ENCODE peak calls at places on chromosomes 13 and 19, in ten cellular contexts. One of them, this sample, is unnamed.

GRCh38 chr13:47518530-47518929 is 482.5 kb downstream of the SUCLA2 start:
- DNase-seq in HS-27A: no peak
- DNase-seq in activated naive CD8-positive, alpha-beta T cell treated with anti-CD3 and anti-CD28 coated beads, Interleukin-2, amount 50 U/mL, for 24 hours: no peak
- DNase-seq in AG04450: no peak
- DNase-seq in adipocyte: no peak
- DNase-seq in mucosa of gallbladder: no peak
- DNase-seq in activated CD4-positive, alpha-beta T cell treated with anti-CD3 and anti-CD28 coated beads, Interleukin-2, amount 50 U/mL, for 1 hour: no peak
- DNase-seq in RPMI8226: no peak
- DNase-seq in fibroblast of mammary gland: no peak
- DNase-seq in putamen: no peak
- DNase-seq in this sample: no peak

GRCh38 chr19:4472174-4472974 is at the start of gene HDGFL2:
- DNase-seq in HS-27A: no peak
- DNase-seq in activated naive CD8-positive, alpha-beta T cell treated with anti-CD3 and anti-CD28 coated beads, Interleukin-2, amount 50 U/mL, for 24 hours: no peak
- DNase-seq in AG04450: no peak
- DNase-seq in adipocyte: no peak
- DNase-seq in mucosa of gallbladder: no peak
- DNase-seq in activated CD4-positive, alpha-beta T cell treated with anti-CD3 and anti-CD28 coated beads, Interleukin-2, amount 50 U/mL, for 1 hour: no peak
- DNase-seq in RPMI8226: no peak
- DNase-seq in fibroblast of mammary gland: no peak
- DNase-seq in putamen: no peak
- DNase-seq in this sample: peak; percentile 97

GRCh38 chr13:28204690-28205443 is 66.5 kb downstream of the PAN3 start:
- DNase-seq in HS-27A: no peak
- DNase-seq in activated naive CD8-positive, alpha-beta T cell treated with anti-CD3 and anti-CD28 coated beads, Interleukin-2, amount 50 U/mL, for 24 hours: peak; percentile 57
- DNase-seq in AG04450: no peak
- DNase-seq in adipocyte: no peak
- DNase-seq in mucosa of gallbladder: no peak
- DNase-seq in activated CD4-positive, alpha-beta T cell treated with anti-CD3 and anti-CD28 coated beads, Interleukin-2, amount 50 U/mL, for 1 hour: no peak
- DNase-seq in RPMI8226: no peak
- DNase-seq in fibroblast of mammary gland: no peak
- DNase-seq in putamen: no peak
- DNase-seq in this sample: no peak

GRCh38 chr19:51296331-51297093 is 14.9 kb upstream of the IGLON5 start:
- DNase-seq in HS-27A: no peak
- DNase-seq in activated naive CD8-positive, alpha-beta T cell treated with anti-CD3 and anti-CD28 coated beads, Interleukin-2, amount 50 U/mL, for 24 hours: no peak
- DNase-seq in AG04450: no peak
- DNase-seq in adipocyte: no peak
- DNase-seq in mucosa of gallbladder: no peak
- DNase-seq in activated CD4-positive, alpha-beta T cell treated with anti-CD3 and anti-CD28 coated beads, Interleukin-2, amount 50 U/mL, for 1 hour: no peak
- DNase-seq in RPMI8226: no peak
- DNase-seq in fibroblast of mammary gland: no peak
- DNase-seq in putamen: no peak
- DNase-seq in this sample: no peak

GRCh38 chr19:40811478-40812341 is 12.7 kb downstream of the EGLN2 start:
- DNase-seq in HS-27A: no peak
- DNase-seq in activated naive CD8-positive, alpha-beta T cell treated with anti-CD3 and anti-CD28 coated beads, Interleukin-2, amount 50 U/mL, for 24 hours: no peak
- DNase-seq in AG04450: no peak
- DNase-seq in adipocyte: no peak
- DNase-seq in mucosa of gallbladder: no peak
- DNase-seq in activated CD4-positive, alpha-beta T cell treated with anti-CD3 and anti-CD28 coated beads, Interleukin-2, amount 50 U/mL, for 1 hour: peak; percentile 34
- DNase-seq in RPMI8226: peak; percentile 45
- DNase-seq in fibroblast of mammary gland: no peak
- DNase-seq in putamen: no peak
- DNase-seq in this sample: no peak

GRCh38 chr13:19305434-19305833 is 123.8 kb upstream of the TUBA3C start:
- DNase-seq in HS-27A: no peak
- DNase-seq in activated naive CD8-positive, alpha-beta T cell treated with anti-CD3 and anti-CD28 coated beads, Interleukin-2, amount 50 U/mL, for 24 hours: no peak
- DNase-seq in AG04450: no peak
- DNase-seq in adipocyte: no peak
- DNase-seq in mucosa of gallbladder: no peak
- DNase-seq in activated CD4-positive, alpha-beta T cell treated with anti-CD3 and anti-CD28 coated beads, Interleukin-2, amount 50 U/mL, for 1 hour: no peak
- DNase-seq in RPMI8226: no peak
- DNase-seq in fibroblast of mammary gland: no peak
- DNase-seq in putamen: no peak
- DNase-seq in this sample: no peak

GRCh38 chr19:15629003-15629880 is 11.5 kb upstream of the CYP4F3 start:
- DNase-seq in HS-27A: no peak
- DNase-seq in activated naive CD8-positive, alpha-beta T cell treated with anti-CD3 and anti-CD28 coated beads, Interleukin-2, amount 50 U/mL, for 24 hours: peak; percentile 89
- DNase-seq in AG04450: peak; percentile 2
- DNase-seq in adipocyte: peak; percentile 74
- DNase-seq in mucosa of gallbladder: peak; percentile 82
- DNase-seq in activated CD4-positive, alpha-beta T cell treated with anti-CD3 and anti-CD28 coated beads, Interleukin-2, amount 50 U/mL, for 1 hour: peak; percentile 92
- DNase-seq in RPMI8226: peak; percentile 78
- DNase-seq in fibroblast of mammary gland: peak; percentile 40
- DNase-seq in putamen: peak; percentile 29
- DNase-seq in this sample: peak; percentile 89

GRCh38 chr13:111904166-111904565 is 162.8 kb upstream of the SOX1 start:
- DNase-seq in HS-27A: no peak
- DNase-seq in activated naive CD8-positive, alpha-beta T cell treated with anti-CD3 and anti-CD28 coated beads, Interleukin-2, amount 50 U/mL, for 24 hours: no peak
- DNase-seq in AG04450: no peak
- DNase-seq in adipocyte: no peak
- DNase-seq in mucosa of gallbladder: no peak
- DNase-seq in activated CD4-positive, alpha-beta T cell treated with anti-CD3 and anti-CD28 coated beads, Interleukin-2, amount 50 U/mL, for 1 hour: no peak
- DNase-seq in RPMI8226: no peak
- DNase-seq in fibroblast of mammary gland: no peak
- DNase-seq in putamen: no peak
- DNase-seq in this sample: no peak

GRCh38 chr19:47826800-47827199 is 5.1 kb downstream of the CRX start:
- DNase-seq in HS-27A: no peak
- DNase-seq in activated naive CD8-positive, alpha-beta T cell treated with anti-CD3 and anti-CD28 coated beads, Interleukin-2, amount 50 U/mL, for 24 hours: no peak
- DNase-seq in AG04450: no peak
- DNase-seq in adipocyte: no peak
- DNase-seq in mucosa of gallbladder: no peak
- DNase-seq in activated CD4-positive, alpha-beta T cell treated with anti-CD3 and anti-CD28 coated beads, Interleukin-2, amount 50 U/mL, for 1 hour: no peak
- DNase-seq in RPMI8226: no peak
- DNase-seq in fibroblast of mammary gland: no peak
- DNase-seq in putamen: no peak
- DNase-seq in this sample: no peak

GRCh38 chr19:35206855-35207254 is 21.7 kb downstream of the FAM187B start:
- DNase-seq in HS-27A: no peak
- DNase-seq in activated naive CD8-positive, alpha-beta T cell treated with anti-CD3 and anti-CD28 coated beads, Interleukin-2, amount 50 U/mL, for 24 hours: no peak
- DNase-seq in AG04450: no peak
- DNase-seq in adipocyte: no peak
- DNase-seq in mucosa of gallbladder: peak; percentile 8
- DNase-seq in activated CD4-positive, alpha-beta T cell treated with anti-CD3 and anti-CD28 coated beads, Interleukin-2, amount 50 U/mL, for 1 hour: no peak
- DNase-seq in RPMI8226: no peak
- DNase-seq in fibroblast of mammary gland: no peak
- DNase-seq in putamen: no peak
- DNase-seq in this sample: no peak

GRCh38 chr13:40992678-40993077 is 26.4 kb downstream of the ELF1 start:
- DNase-seq in HS-27A: no peak
- DNase-seq in activated naive CD8-positive, alpha-beta T cell treated with anti-CD3 and anti-CD28 coated beads, Interleukin-2, amount 50 U/mL, for 24 hours: no peak
- DNase-seq in AG04450: no peak
- DNase-seq in adipocyte: no peak
- DNase-seq in mucosa of gallbladder: no peak
- DNase-seq in activated CD4-positive, alpha-beta T cell treated with anti-CD3 and anti-CD28 coated beads, Interleukin-2, amount 50 U/mL, for 1 hour: no peak
- DNase-seq in RPMI8226: no peak
- DNase-seq in fibroblast of mammary gland: no peak
- DNase-seq in putamen: no peak
- DNase-seq in this sample: no peak

GRCh38 chr19:10971107-10971715 is 10.4 kb downstream of the SMARCA4 start:
- DNase-seq in HS-27A: no peak
- DNase-seq in activated naive CD8-positive, alpha-beta T cell treated with anti-CD3 and anti-CD28 coated beads, Interleukin-2, amount 50 U/mL, for 24 hours: no peak
- DNase-seq in AG04450: no peak
- DNase-seq in adipocyte: no peak
- DNase-seq in mucosa of gallbladder: no peak
- DNase-seq in activated CD4-positive, alpha-beta T cell treated with anti-CD3 and anti-CD28 coated beads, Interleukin-2, amount 50 U/mL, for 1 hour: no peak
- DNase-seq in RPMI8226: no peak
- DNase-seq in fibroblast of mammary gland: no peak
- DNase-seq in putamen: no peak
- DNase-seq in this sample: no peak

GRCh38 chr19:1873524-1874473 is 10.4 kb upstream of the KLF16 start:
- DNase-seq in HS-27A: no peak
- DNase-seq in activated naive CD8-positive, alpha-beta T cell treated with anti-CD3 and anti-CD28 coated beads, Interleukin-2, amount 50 U/mL, for 24 hours: no peak
- DNase-seq in AG04450: no peak
- DNase-seq in adipocyte: no peak
- DNase-seq in mucosa of gallbladder: no peak
- DNase-seq in activated CD4-positive, alpha-beta T cell treated with anti-CD3 and anti-CD28 coated beads, Interleukin-2, amount 50 U/mL, for 1 hour: no peak
- DNase-seq in RPMI8226: no peak
- DNase-seq in fibroblast of mammary gland: peak; percentile 47
- DNase-seq in putamen: no peak
- DNase-seq in this sample: no peak

GRCh38 chr13:51181752-51182383 is 40.3 kb upstream of the FAM124A start:
- DNase-seq in HS-27A: no peak
- DNase-seq in activated naive CD8-positive, alpha-beta T cell treated with anti-CD3 and anti-CD28 coated beads, Interleukin-2, amount 50 U/mL, for 24 hours: no peak
- DNase-seq in AG04450: no peak
- DNase-seq in adipocyte: no peak
- DNase-seq in mucosa of gallbladder: no peak
- DNase-seq in activated CD4-positive, alpha-beta T cell treated with anti-CD3 and anti-CD28 coated beads, Interleukin-2, amount 50 U/mL, for 1 hour: no peak
- DNase-seq in RPMI8226: no peak
- DNase-seq in fibroblast of mammary gland: no peak
- DNase-seq in putamen: no peak
- DNase-seq in this sample: no peak

GRCh38 chr13:30847697-30848307 is 58.3 kb upstream of the MEDAG start:
- DNase-seq in HS-27A: peak; percentile 59
- DNase-seq in activated naive CD8-positive, alpha-beta T cell treated with anti-CD3 and anti-CD28 coated beads, Interleukin-2, amount 50 U/mL, for 24 hours: no peak
- DNase-seq in AG04450: peak; percentile 93
- DNase-seq in adipocyte: peak; percentile 95
- DNase-seq in mucosa of gallbladder: peak; percentile 23
- DNase-seq in activated CD4-positive, alpha-beta T cell treated with anti-CD3 and anti-CD28 coated beads, Interleukin-2, amount 50 U/mL, for 1 hour: no peak
- DNase-seq in RPMI8226: no peak
- DNase-seq in fibroblast of mammary gland: peak; percentile 100
- DNase-seq in putamen: peak; percentile 13
- DNase-seq in this sample: no peak

GRCh38 chr13:105874808-105875207 is 660.7 kb downstream of the EFNB2 start:
- DNase-seq in HS-27A: no peak
- DNase-seq in activated naive CD8-positive, alpha-beta T cell treated with anti-CD3 and anti-CD28 coated beads, Interleukin-2, amount 50 U/mL, for 24 hours: no peak
- DNase-seq in AG04450: no peak
- DNase-seq in adipocyte: no peak
- DNase-seq in mucosa of gallbladder: no peak
- DNase-seq in activated CD4-positive, alpha-beta T cell treated with anti-CD3 and anti-CD28 coated beads, Interleukin-2, amount 50 U/mL, for 1 hour: no peak
- DNase-seq in RPMI8226: no peak
- DNase-seq in fibroblast of mammary gland: no peak
- DNase-seq in putamen: no peak
- DNase-seq in this sample: no peak

GRCh38 chr19:15454371-15454800 is 4.6 kb upstream of the WIZ start:
- DNase-seq in HS-27A: no peak
- DNase-seq in activated naive CD8-positive, alpha-beta T cell treated with anti-CD3 and anti-CD28 coated beads, Interleukin-2, amount 50 U/mL, for 24 hours: no peak
- DNase-seq in AG04450: no peak
- DNase-seq in adipocyte: no peak
- DNase-seq in mucosa of gallbladder: no peak
- DNase-seq in activated CD4-positive, alpha-beta T cell treated with anti-CD3 and anti-CD28 coated beads, Interleukin-2, amount 50 U/mL, for 1 hour: no peak
- DNase-seq in RPMI8226: no peak
- DNase-seq in fibroblast of mammary gland: no peak
- DNase-seq in putamen: no peak
- DNase-seq in this sample: no peak

GRCh38 chr13:83622422-83622784 is 259.9 kb downstream of the SLITRK1 start:
- DNase-seq in HS-27A: no peak
- DNase-seq in activated naive CD8-positive, alpha-beta T cell treated with anti-CD3 and anti-CD28 coated beads, Interleukin-2, amount 50 U/mL, for 24 hours: no peak
- DNase-seq in AG04450: peak; percentile 4
- DNase-seq in adipocyte: peak; percentile 29
- DNase-seq in mucosa of gallbladder: no peak
- DNase-seq in activated CD4-positive, alpha-beta T cell treated with anti-CD3 and anti-CD28 coated beads, Interleukin-2, amount 50 U/mL, for 1 hour: no peak
- DNase-seq in RPMI8226: no peak
- DNase-seq in fibroblast of mammary gland: no peak
- DNase-seq in putamen: no peak
- DNase-seq in this sample: no peak

GRCh38 chr13:44974056-44974798 is 15.0 kb downstream of the NUFIP1 start:
- DNase-seq in HS-27A: no peak
- DNase-seq in activated naive CD8-positive, alpha-beta T cell treated with anti-CD3 and anti-CD28 coated beads, Interleukin-2, amount 50 U/mL, for 24 hours: no peak
- DNase-seq in AG04450: no peak
- DNase-seq in adipocyte: no peak
- DNase-seq in mucosa of gallbladder: peak; percentile 56
- DNase-seq in activated CD4-positive, alpha-beta T cell treated with anti-CD3 and anti-CD28 coated beads, Interleukin-2, amount 50 U/mL, for 1 hour: no peak
- DNase-seq in RPMI8226: no peak
- DNase-seq in fibroblast of mammary gland: peak; percentile 68
- DNase-seq in putamen: no peak
- DNase-seq in this sample: no peak

GRCh38 chr19:44722131-44723121 is 23.5 kb downstream of the CEACAM16 start:
- DNase-seq in HS-27A: no peak
- DNase-seq in activated naive CD8-positive, alpha-beta T cell treated with anti-CD3 and anti-CD28 coated beads, Interleukin-2, amount 50 U/mL, for 24 hours: peak; percentile 35
- DNase-seq in AG04450: no peak
- DNase-seq in adipocyte: no peak
- DNase-seq in mucosa of gallbladder: no peak
- DNase-seq in activated CD4-positive, alpha-beta T cell treated with anti-CD3 and anti-CD28 coated beads, Interleukin-2, amount 50 U/mL, for 1 hour: no peak
- DNase-seq in RPMI8226: no peak
- DNase-seq in fibroblast of mammary gland: no peak
- DNase-seq in putamen: no peak
- DNase-seq in this sample: no peak

GRCh38 chr19:43984687-43985000 is 656 bp downstream of the ZNF155 start:
- DNase-seq in HS-27A: peak; percentile 9
- DNase-seq in activated naive CD8-positive, alpha-beta T cell treated with anti-CD3 and anti-CD28 coated beads, Interleukin-2, amount 50 U/mL, for 24 hours: peak; percentile 5
- DNase-seq in AG04450: no peak
- DNase-seq in adipocyte: no peak
- DNase-seq in mucosa of gallbladder: no peak
- DNase-seq in activated CD4-positive, alpha-beta T cell treated with anti-CD3 and anti-CD28 coated beads, Interleukin-2, amount 50 U/mL, for 1 hour: no peak
- DNase-seq in RPMI8226: no peak
- DNase-seq in fibroblast of mammary gland: no peak
- DNase-seq in putamen: no peak
- DNase-seq in this sample: peak; percentile 41

GRCh38 chr13:24187185-24187584 is 26.7 kb downstream of the SPATA13 start:
- DNase-seq in HS-27A: no peak
- DNase-seq in activated naive CD8-positive, alpha-beta T cell treated with anti-CD3 and anti-CD28 coated beads, Interleukin-2, amount 50 U/mL, for 24 hours: no peak
- DNase-seq in AG04450: no peak
- DNase-seq in adipocyte: peak; percentile 47
- DNase-seq in mucosa of gallbladder: no peak
- DNase-seq in activated CD4-positive, alpha-beta T cell treated with anti-CD3 and anti-CD28 coated beads, Interleukin-2, amount 50 U/mL, for 1 hour: no peak
- DNase-seq in RPMI8226: no peak
- DNase-seq in fibroblast of mammary gland: peak; percentile 58
- DNase-seq in putamen: no peak
- DNase-seq in this sample: no peak

GRCh38 chr13:67230774-67231480 is 791 bp upstream of the PCDH9 start:
- DNase-seq in HS-27A: no peak
- DNase-seq in activated naive CD8-positive, alpha-beta T cell treated with anti-CD3 and anti-CD28 coated beads, Interleukin-2, amount 50 U/mL, for 24 hours: peak; percentile 34
- DNase-seq in AG04450: peak; percentile 23
- DNase-seq in adipocyte: peak; percentile 90
- DNase-seq in mucosa of gallbladder: peak; percentile 30
- DNase-seq in activated CD4-positive, alpha-beta T cell treated with anti-CD3 and anti-CD28 coated beads, Interleukin-2, amount 50 U/mL, for 1 hour: no peak
- DNase-seq in RPMI8226: peak; percentile 29
- DNase-seq in fibroblast of mammary gland: peak; percentile 62
- DNase-seq in putamen: no peak
- DNase-seq in this sample: peak; percentile 72

GRCh38 chr13:100611678-100612492 is 23.3 kb upstream of the GGACT start:
- DNase-seq in HS-27A: no peak
- DNase-seq in activated naive CD8-positive, alpha-beta T cell treated with anti-CD3 and anti-CD28 coated beads, Interleukin-2, amount 50 U/mL, for 24 hours: no peak
- DNase-seq in AG04450: no peak
- DNase-seq in adipocyte: no peak
- DNase-seq in mucosa of gallbladder: no peak
- DNase-seq in activated CD4-positive, alpha-beta T cell treated with anti-CD3 and anti-CD28 coated beads, Interleukin-2, amount 50 U/mL, for 1 hour: no peak
- DNase-seq in RPMI8226: no peak
- DNase-seq in fibroblast of mammary gland: no peak
- DNase-seq in putamen: no peak
- DNase-seq in this sample: no peak

GRCh38 chr19:2537544-2537943 is 61.6 kb downstream of the GADD45B start:
- DNase-seq in HS-27A: no peak
- DNase-seq in activated naive CD8-positive, alpha-beta T cell treated with anti-CD3 and anti-CD28 coated beads, Interleukin-2, amount 50 U/mL, for 24 hours: no peak
- DNase-seq in AG04450: no peak
- DNase-seq in adipocyte: no peak
- DNase-seq in mucosa of gallbladder: no peak
- DNase-seq in activated CD4-positive, alpha-beta T cell treated with anti-CD3 and anti-CD28 coated beads, Interleukin-2, amount 50 U/mL, for 1 hour: no peak
- DNase-seq in RPMI8226: no peak
- DNase-seq in fibroblast of mammary gland: no peak
- DNase-seq in putamen: no peak
- DNase-seq in this sample: no peak

GRCh38 chr13:108728370-108728769 is 99.0 kb downstream of the MYO16 start:
- DNase-seq in HS-27A: no peak
- DNase-seq in activated naive CD8-positive, alpha-beta T cell treated with anti-CD3 and anti-CD28 coated beads, Interleukin-2, amount 50 U/mL, for 24 hours: no peak
- DNase-seq in AG04450: no peak
- DNase-seq in adipocyte: no peak
- DNase-seq in mucosa of gallbladder: no peak
- DNase-seq in activated CD4-positive, alpha-beta T cell treated with anti-CD3 and anti-CD28 coated beads, Interleukin-2, amount 50 U/mL, for 1 hour: no peak
- DNase-seq in RPMI8226: peak; percentile 15
- DNase-seq in fibroblast of mammary gland: no peak
- DNase-seq in putamen: no peak
- DNase-seq in this sample: no peak

GRCh38 chr13:27954406-27954851 is 14.7 kb downstream of the CDX2 start:
- DNase-seq in HS-27A: no peak
- DNase-seq in activated naive CD8-positive, alpha-beta T cell treated with anti-CD3 and anti-CD28 coated beads, Interleukin-2, amount 50 U/mL, for 24 hours: no peak
- DNase-seq in AG04450: no peak
- DNase-seq in adipocyte: peak; percentile 49
- DNase-seq in mucosa of gallbladder: peak; percentile 50
- DNase-seq in activated CD4-positive, alpha-beta T cell treated with anti-CD3 and anti-CD28 coated beads, Interleukin-2, amount 50 U/mL, for 1 hour: no peak
- DNase-seq in RPMI8226: no peak
- DNase-seq in fibroblast of mammary gland: no peak
- DNase-seq in putamen: no peak
- DNase-seq in this sample: no peak

GRCh38 chr13:70107125-70107497 is 515 bp upstream of the ATXN8OS start:
- DNase-seq in HS-27A: no peak
- DNase-seq in activated naive CD8-positive, alpha-beta T cell treated with anti-CD3 and anti-CD28 coated beads, Interleukin-2, amount 50 U/mL, for 24 hours: no peak
- DNase-seq in AG04450: no peak
- DNase-seq in adipocyte: no peak
- DNase-seq in mucosa of gallbladder: no peak
- DNase-seq in activated CD4-positive, alpha-beta T cell treated with anti-CD3 and anti-CD28 coated beads, Interleukin-2, amount 50 U/mL, for 1 hour: no peak
- DNase-seq in RPMI8226: no peak
- DNase-seq in fibroblast of mammary gland: no peak
- DNase-seq in putamen: no peak
- DNase-seq in this sample: no peak

This sample was measured in D341Med.